ENCODE peak calls at places on chromosomes 13 and 19, in seven cellular contexts. L is stimulated activated CD8-positive, alpha-beta memory T cell treated with anti-CD3 and anti-CD28 coated beads, Interleukin-7, amount 100 ng/mL, for 48 hours; X is brain microvascular endothelial cell; Z is fibroblast of pulmonary artery; V is head of caudate nucleus; R is breast epithelium; P is M059J. E is an unnamed sample.

GRCh38 chr13:106184778-106185177 is 350.7 kb downstream of the EFNB2 start:
- DNase-seq in R (no peak), X (no peak), Z (no peak), V (no peak), P (no peak), L (no peak), E (no peak)

GRCh38 chr19:55605637-55606470 is at the start of gene ZNF865:
- DNase-seq in R (peak; percentile 72), L (peak; percentile 61), Z (peak; percentile 90), V (peak; percentile 75), X (peak; percentile 81), P (peak; percentile 83), E (peak; percentile 84)

GRCh38 chr13:60572003-60572792 is 175.2 kb downstream of the TDRD3 start:
- DNase-seq in X (peak; percentile 47), L (no peak), R (no peak), P (peak; percentile 77), Z (peak; percentile 58), V (no peak), E (peak; percentile 47)

GRCh38 chr13:98059276-98059675 is 83.6 kb upstream of the FARP1 start:
- DNase-seq in X (no peak), Z (no peak), L (no peak), V (no peak), R (no peak), P (no peak), E (no peak)

GRCh38 chr19:46080561-46080960 is 39.8 kb upstream of the IGFL4 start:
- DNase-seq in L (no peak), X (peak; percentile 98), V (no peak), Z (peak; percentile 89), R (no peak), P (peak; percentile 94), E (peak; percentile 95)

GRCh38 chr19:8150998-8151397 is 1.6 kb upstream of the FBN3 start:
- DNase-seq in V (no peak), X (no peak), L (no peak), Z (no peak), P (no peak), R (no peak), E (no peak)

GRCh38 chr13:59701261-59701660 is 462.5 kb downstream of the DIAPH3 start:
- DNase-seq in V (no peak), X (no peak), Z (no peak), P (no peak), L (no peak), R (no peak), E (no peak)

GRCh38 chr19:31066385-31066784 is 282.9 kb downstream of the TSHZ3 start:
- DNase-seq in L (no peak), V (no peak), X (peak; percentile 86), P (peak; percentile 67), R (no peak), Z (peak; percentile 29), E (peak; percentile 35)

GRCh38 chr19:2110822-2111221 is 14.1 kb downstream of the IZUMO4 start:
- DNase-seq in R (no peak), V (no peak), P (no peak), Z (no peak), X (no peak), L (no peak), E (no peak)

GRCh38 chr13:39263033-39263432 is 224.8 kb downstream of the NHLRC3 start:
- DNase-seq in Z (peak; percentile 52), V (peak; percentile 38), R (no peak), L (peak; percentile 16), P (peak; percentile 42), X (peak; percentile 50), E (peak; percentile 7)

GRCh38 chr19:52398091-52398461 is 427 bp downstream of the ZNF528 start:
- DNase-seq in P (peak; percentile 36), Z (peak; percentile 7), L (no peak), X (peak; percentile 3), V (peak; percentile 13), R (no peak), E (peak; percentile 14)

E was measured in amniotic epithelial cell.